ENCODE peak calls at places on chromosomes 12 and 14, in six cellular contexts. T, Q, Y, E, D and S are unnamed samples.

GRCh38 chr12:19894803-19895202 is 455.5 kb downstream of the AEBP2 start:
- DNase-seq in T (no peak), Q (no peak), Y (no peak), E (no peak), D (peak; percentile 83), S (no peak)

GRCh38 chr14:100902792-100903191 is 730 bp downstream of the RTL1 start:
- DNase-seq in T (peak; percentile 21), Q (no peak), Y (no peak), E (no peak), D (no peak), S (no peak)

GRCh38 chr14:39419272-39419671 is 13.0 kb downstream of the FBXO33 start:
- DNase-seq in T (peak; percentile 35), Q (no peak), Y (no peak), E (no peak), D (no peak), S (no peak)

GRCh38 chr14:75522224-75522764 is at the start of gene BATF:
- DNase-seq in T (no peak), Q (no peak), Y (no peak), E (peak; percentile 42), D (no peak), S (peak; percentile 46)

GRCh38 chr12:69751476-69751875 is 12.8 kb downstream of the RAB3IP start:
- DNase-seq in T (no peak), Q (no peak), Y (no peak), E (no peak), D (no peak), S (no peak)

GRCh38 chr14:63200767-63201166 is 3.5 kb upstream of the RHOJ start:
- DNase-seq in T (no peak), Q (no peak), Y (no peak), E (no peak), D (no peak), S (no peak)

GRCh38 chr12:6046511-6047180 is 77.8 kb downstream of the VWF start:
- DNase-seq in T (no peak), Q (no peak), Y (no peak), E (no peak), D (no peak), S (no peak)

GRCh38 chr14:70398706-70399431 is 18.0 kb downstream of the SYNJ2BP start:
- DNase-seq in T (no peak), Q (no peak), Y (no peak), E (no peak), D (no peak), S (no peak)

GRCh38 chr14:100747021-100747586 is 20.4 kb downstream of the DLK1 start:
- DNase-seq in T (peak; percentile 55), Q (no peak), Y (no peak), E (no peak), D (no peak), S (no peak)

GRCh38 chr12:121894633-121895032 is 6.0 kb downstream of the PSMD9 start:
- DNase-seq in T (peak; percentile 78), Q (no peak), Y (no peak), E (no peak), D (no peak), S (no peak)

GRCh38 chr12:27260746-27261145 is 16.7 kb downstream of the STK38L start:
- DNase-seq in T (no peak), Q (no peak), Y (no peak), E (no peak), D (no peak), S (no peak)

GRCh38 chr14:61401461-61401860 is 80.1 kb downstream of the PRKCH start:
- DNase-seq in T (no peak), Q (no peak), Y (no peak), E (no peak), D (no peak), S (no peak)

GRCh38 chr14:79967001-79967400 is 244.3 kb downstream of the DIO2 start:
- DNase-seq in T (no peak), Q (no peak), Y (no peak), E (no peak), D (no peak), S (no peak)

GRCh38 chr14:58283730-58284129 is 14.6 kb upstream of the ARID4A start:
- DNase-seq in T (peak; percentile 41), Q (no peak), Y (no peak), E (no peak), D (no peak), S (no peak)

GRCh38 chr12:128994869-128995268 is 141.6 kb downstream of the GLT1D1 start:
- DNase-seq in T (no peak), Q (no peak), Y (no peak), E (no peak), D (no peak), S (no peak)

GRCh38 chr14:101861464-101861863 is 100.0 kb downstream of the PPP2R5C start:
- DNase-seq in T (no peak), Q (no peak), Y (no peak), E (no peak), D (no peak), S (no peak)

GRCh38 chr12:88855301-88855700 is 275.0 kb upstream of the KITLG start:
- DNase-seq in T (no peak), Q (no peak), Y (no peak), E (no peak), D (no peak), S (no peak)

GRCh38 chr14:81613341-81614045 is 79.8 kb upstream of the SEL1L start:
- DNase-seq in T (no peak), Q (no peak), Y (no peak), E (no peak), D (no peak), S (no peak)

GRCh38 chr14:22865424-22866215 is 5.9 kb upstream of the LRP10 start:
- DNase-seq in T (no peak), Q (peak; percentile 48), Y (no peak), E (no peak), D (no peak), S (peak; percentile 20)

GRCh38 chr12:4044101-4044500 is 170.9 kb upstream of the PARP11 start:
- DNase-seq in T (no peak), Q (no peak), Y (no peak), E (no peak), D (no peak), S (no peak)

GRCh38 chr12:39814626-39815025 is 195.0 kb upstream of the ABCD2 start:
- DNase-seq in T (no peak), Q (no peak), Y (no peak), E (no peak), D (no peak), S (no peak)

GRCh38 chr12:636632-637031 is 26.6 kb downstream of the NINJ2 start:
- DNase-seq in T (no peak), Q (no peak), Y (no peak), E (no peak), D (no peak), S (no peak)

GRCh38 chr12:101628669-101629068 is 33.9 kb downstream of the MYBPC1 start:
- DNase-seq in T (no peak), Q (no peak), Y (no peak), E (no peak), D (no peak), S (no peak)

GRCh38 chr14:93054006-93054405 is 61.7 kb downstream of the ITPK1 start:
- DNase-seq in T (no peak), Q (no peak), Y (no peak), E (no peak), D (no peak), S (no peak)

GRCh38 chr12:29200586-29200985 is 51.5 kb downstream of the FAR2 start:
- DNase-seq in T (no peak), Q (no peak), Y (no peak), E (no peak), D (no peak), S (no peak)

GRCh38 chr12:124548854-124549378 is 18.5 kb downstream of the NCOR2 start:
- DNase-seq in T (no peak), Q (no peak), Y (no peak), E (no peak), D (no peak), S (no peak)
- TF ChIP-seq POLR2A in T (no peak), Q (no peak), Y (no peak), E (no peak), D (no peak), S (no peak)

GRCh38 chr12:89856431-89856830 is 147.8 kb upstream of the ATP2B1 start:
- DNase-seq in T (no peak), Q (no peak), Y (no peak), E (no peak), D (peak; percentile 85), S (no peak)
- TF ChIP-seq TAF1 in T (no peak), Q (no peak), Y (no peak), E (no peak), D (no peak), S (no peak)

DNA sequence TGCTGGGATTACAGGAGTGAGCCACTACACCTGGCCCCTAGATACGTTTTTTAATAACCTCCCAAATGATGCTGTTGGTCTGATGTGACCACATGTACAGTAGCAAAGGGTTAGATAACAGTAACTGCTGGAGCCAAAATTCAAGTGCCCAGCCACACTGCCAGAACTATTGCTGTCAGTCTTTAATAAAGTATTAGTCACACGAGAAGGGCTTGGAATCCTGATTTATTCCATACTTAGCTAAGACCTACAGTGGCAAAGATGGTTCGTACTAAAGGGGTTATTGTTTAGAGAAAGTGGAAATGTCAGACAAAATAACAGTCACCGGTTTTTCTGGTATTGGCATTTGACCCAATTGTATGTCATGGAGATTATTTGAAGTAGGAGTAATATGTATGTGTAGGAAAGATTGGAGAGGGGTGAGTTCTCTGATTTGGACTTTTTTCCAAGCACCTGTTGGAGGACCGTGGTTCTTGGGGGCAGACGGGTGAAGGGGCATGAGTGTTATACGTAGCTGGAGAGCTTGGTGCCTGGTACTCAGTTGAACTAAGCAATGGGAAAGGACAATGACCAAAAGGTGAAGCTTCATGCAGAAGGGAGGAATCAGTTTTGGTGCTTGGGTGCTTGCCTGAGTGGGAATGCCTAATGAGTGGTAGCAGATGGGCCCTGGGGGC is 9.7 kb downstream of the TUBA1C start:
- DNase-seq in T (no peak), Q (no peak), Y (no peak), E (no peak), D (no peak), S (no peak)
- TF ChIP-seq POLR2AphosphoS5 in T (no peak), Q (peak; percentile 33), Y (no peak), E (peak; percentile 59), D (no peak), S (peak; percentile 22)

GRCh38 chr12:12803186-12803585 is 10.0 kb upstream of the DDX47 start:
- DNase-seq in T (peak; percentile 62), Q (peak; percentile 61), Y (no peak), E (no peak), D (no peak), S (peak; percentile 56)
- TF ChIP-seq POLR2A in T (no peak), Q (no peak), Y (no peak), E (no peak), D (peak; percentile 29), S (no peak)

DNA sequence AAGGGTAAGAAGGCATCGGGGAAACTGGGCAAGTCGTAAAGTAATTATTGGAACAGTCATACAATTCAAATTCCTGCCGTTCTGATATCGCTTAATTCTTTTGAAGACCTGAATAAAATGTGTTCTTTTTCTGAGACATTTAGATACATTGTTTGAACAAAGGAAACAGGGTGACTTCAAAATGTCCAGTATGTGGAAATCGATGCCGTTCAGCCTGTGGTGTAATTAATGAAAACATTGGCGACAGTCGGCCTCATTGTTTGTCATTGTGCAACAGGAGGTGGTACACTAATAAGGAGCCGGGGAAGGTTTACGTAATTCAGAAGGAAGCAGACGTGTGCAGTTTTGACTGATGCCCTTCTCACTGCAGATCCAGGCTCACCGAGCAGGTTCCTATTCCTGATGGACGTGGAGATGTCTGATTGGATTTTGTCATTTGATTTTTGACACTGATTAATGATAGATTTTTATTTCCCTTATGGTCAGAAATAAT is 92.7 kb downstream of the BORCS5 start:
- DNase-seq in T (peak; percentile 98), Q (no peak), Y (no peak), E (no peak), D (no peak), S (no peak)
- TF ChIP-seq TAF1 in T (no peak), Q (no peak), Y (no peak), E (no peak), D (no peak), S (no peak)

GRCh38 chr12:67582238-67582834 is 66.2 kb upstream of the DYRK2 start:
- DNase-seq in T (no peak), Q (no peak), Y (no peak), E (no peak), D (no peak), S (no peak)
- TF ChIP-seq POLR2AphosphoS5 in T (no peak), Q (no peak), Y (no peak), E (no peak), D (no peak), S (no peak)